ENCODE peak calls at places on chromosomes 5 and 9, in ten cellular contexts. E, O, N, Y, L, V, H, R, G and D are unnamed samples.

GRCh38 chr5:139481580-139482049 is 943 bp downstream of the STING1 start:
- DNase-seq in E (no peak), O (no peak), N (no peak), Y (peak; percentile 43), L (peak; percentile 40), V (no peak), H (peak; percentile 72), R (no peak), G (no peak), D (no peak)

GRCh38 chr9:91824591-91825339 is 125.3 kb downstream of the ROR2 start:
- DNase-seq in E (no peak), O (no peak), N (no peak), Y (no peak), L (peak; percentile 94), V (no peak), H (no peak), R (no peak), G (no peak), D (no peak)

GRCh38 chr5:172910828-172911627 is 48.2 kb upstream of the RPL26L1 start:
- DNase-seq in E (peak; percentile 85), O (peak; percentile 66), N (no peak), Y (peak; percentile 22), L (peak; percentile 87), V (peak; percentile 71), H (no peak), R (peak; percentile 56), G (no peak), D (peak; percentile 75)

GRCh38 chr9:2144619-2145018 is 129.5 kb downstream of the SMARCA2 start:
- DNase-seq in E (no peak), O (no peak), N (no peak), Y (no peak), L (no peak), V (no peak), H (no peak), R (no peak), G (no peak), D (no peak)

GRCh38 chr9:82903503-82903902 is 159.4 kb downstream of the RASEF start:
- DNase-seq in E (no peak), O (peak; percentile 4), N (no peak), Y (no peak), L (no peak), V (no peak), H (no peak), R (no peak), G (no peak), D (no peak)

GRCh38 chr9:89661956-89662717 is 57.3 kb downstream of the GADD45G start:
- DNase-seq in E (peak; percentile 97), O (peak; percentile 95), N (peak; percentile 99), Y (peak; percentile 65), L (peak; percentile 97), V (no peak), H (peak; percentile 59), R (no peak), G (no peak), D (peak; percentile 97)

GRCh38 chr9:113577525-113578261 is 114.2 kb downstream of the RGS3 start:
- DNase-seq in E (no peak), O (peak; percentile 67), N (no peak), Y (peak; percentile 26), L (peak; percentile 49), V (no peak), H (no peak), R (no peak), G (no peak), D (no peak)

GRCh38 chr9:73219985-73220626 is 68.4 kb downstream of the ANXA1 start:
- DNase-seq in E (no peak), O (peak; percentile 80), N (no peak), Y (no peak), L (peak; percentile 63), V (peak; percentile 9), H (peak; percentile 78), R (peak; percentile 16), G (no peak), D (no peak)

DNA sequence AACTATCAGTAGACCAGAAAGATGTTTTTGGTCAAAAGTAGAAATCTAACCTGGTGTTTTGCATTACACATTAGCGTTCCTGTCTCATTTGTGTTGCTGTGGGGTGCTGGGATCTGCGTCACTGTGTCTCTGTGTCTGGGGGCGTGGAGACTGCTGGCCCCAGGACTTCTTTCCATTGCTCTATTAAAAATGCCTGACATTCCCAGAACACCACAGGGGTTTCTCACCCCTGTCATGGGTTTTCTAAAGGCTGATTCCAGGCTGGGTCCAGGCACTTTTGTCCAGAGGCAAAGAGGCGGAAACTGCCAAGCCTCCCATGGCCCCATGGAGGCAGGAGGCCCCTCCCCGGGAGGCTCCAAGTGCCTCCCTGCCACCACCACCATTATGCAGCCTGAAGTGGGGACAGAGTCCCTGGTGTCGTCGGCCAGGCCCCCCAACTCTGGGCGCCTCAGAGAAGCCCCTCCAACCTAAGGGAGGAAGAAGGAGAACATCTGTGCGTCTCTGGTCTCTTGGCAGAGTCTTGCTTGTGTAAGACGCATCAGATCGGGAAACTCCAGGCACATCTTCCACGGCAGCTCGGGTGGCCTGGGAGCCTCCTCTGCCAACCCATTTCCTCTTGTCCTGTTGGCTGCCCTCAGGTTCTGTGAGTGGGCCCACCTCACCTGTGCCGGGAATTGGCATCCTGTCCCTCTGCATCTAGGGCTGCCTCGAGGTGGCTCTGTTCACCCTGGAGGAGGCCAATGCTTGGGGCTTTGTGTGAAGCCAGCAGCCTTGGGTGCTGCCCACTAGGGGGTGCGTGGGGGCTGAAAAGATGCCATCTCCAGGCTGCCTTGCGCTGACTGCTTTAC is 13.8 kb upstream of the PLEKHG4B start:
- DNase-seq in E (peak; percentile 47), O (peak; percentile 83), N (no peak), Y (peak; percentile 56), L (peak; percentile 13), V (no peak), H (no peak), R (peak; percentile 63), G (no peak), D (no peak)
- TF ChIP-seq CTCF in E (no peak), O (peak; percentile 35), N (no peak), Y (peak; percentile 71), L (peak; percentile 48), V (peak; percentile 68), H (peak; percentile 37), R (peak; percentile 38), G (no peak), D (no peak)

DNA sequence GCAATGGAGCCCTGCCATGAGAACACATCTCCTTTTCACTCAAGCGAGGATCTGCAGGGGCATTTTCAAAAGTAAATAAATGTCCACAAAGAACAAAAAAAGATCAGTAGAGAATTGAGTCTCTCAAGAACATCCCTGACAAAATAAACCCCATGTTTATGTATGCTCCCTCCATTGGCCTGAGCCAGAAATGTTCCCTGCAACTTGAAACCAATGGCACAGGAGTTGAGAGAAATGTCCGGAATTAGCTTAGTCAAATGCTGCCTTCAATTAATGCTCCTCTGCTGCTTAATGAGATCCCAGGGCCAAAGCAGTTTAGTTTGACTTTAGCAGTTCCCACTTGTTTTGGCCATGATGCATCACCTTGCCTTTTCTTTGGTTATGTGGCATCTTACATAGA is 238.3 kb downstream of the EBF1 start:
- DNase-seq in E (no peak), O (no peak), N (no peak), Y (no peak), L (no peak), V (no peak), H (no peak), R (no peak), G (no peak), D (no peak)
- TF ChIP-seq CTCF in E (no peak), O (no peak), N (no peak), Y (no peak), L (no peak), V (no peak), H (no peak), R (no peak), G (no peak), D (no peak)

GRCh38 chr5:150525163-150525562 is 17.2 kb downstream of the NDST1 start:
- DNase-seq in E (no peak), O (no peak), N (no peak), Y (no peak), L (no peak), V (no peak), H (no peak), R (no peak), G (no peak), D (no peak)

GRCh38 chr5:150521939-150522503 is 14.1 kb downstream of the NDST1 start:
- DNase-seq in E (no peak), O (no peak), N (no peak), Y (no peak), L (no peak), V (no peak), H (no peak), R (no peak), G (no peak), D (no peak)

GRCh38 chr5:150522504-150523464 is 14.9 kb downstream of the NDST1 start:
- DNase-seq in E (no peak), O (no peak), N (no peak), Y (no peak), L (no peak), V (no peak), H (no peak), R (no peak), G (no peak), D (no peak)

GRCh38 chr5:150525781-150526180 is 17.9 kb downstream of the NDST1 start:
- DNase-seq in E (no peak), O (no peak), N (no peak), Y (no peak), L (no peak), V (no peak), H (no peak), R (no peak), G (no peak), D (no peak)

DNA sequence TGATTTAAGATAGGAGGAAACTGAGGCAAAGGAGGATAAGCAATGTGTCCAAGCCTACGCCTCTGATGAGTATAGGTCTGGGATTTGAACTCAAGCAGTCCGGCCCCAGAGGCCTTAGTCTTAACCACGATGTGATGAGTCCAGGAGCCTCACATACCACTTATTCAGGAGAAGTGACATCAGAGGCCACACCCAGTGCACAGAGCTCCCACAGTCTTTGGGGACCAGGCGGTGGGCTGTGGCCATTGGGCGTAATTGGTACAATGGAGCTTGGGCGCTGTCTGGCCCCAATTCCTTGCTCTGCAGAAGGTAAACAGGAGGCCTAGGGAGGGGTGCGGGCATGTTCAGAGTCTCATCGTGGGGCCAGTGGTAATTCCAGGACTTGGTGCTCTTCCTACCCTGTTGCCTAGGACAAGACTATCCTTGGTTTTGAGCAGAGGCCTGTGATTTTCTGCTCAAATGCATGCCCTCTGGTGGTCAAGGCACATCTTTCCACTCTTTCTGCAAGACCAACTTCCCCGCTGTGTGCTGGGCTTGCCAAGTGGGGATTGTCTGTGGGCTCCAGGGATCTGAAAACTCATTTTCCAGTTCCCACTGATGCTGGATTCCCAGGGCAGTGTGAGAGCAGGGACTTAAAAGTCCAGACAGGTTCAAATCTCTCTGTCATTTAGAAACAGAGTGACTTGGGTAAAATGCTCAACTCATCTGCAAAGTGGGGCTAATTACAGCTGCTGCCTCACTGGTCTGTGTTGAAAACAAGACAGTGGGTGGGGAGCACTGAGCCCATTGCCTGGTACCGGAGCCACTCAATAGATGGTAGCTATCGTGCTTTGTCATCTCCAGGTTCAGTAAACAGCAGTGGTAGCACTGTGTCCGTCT is 15.8 kb downstream of the NDST1 start:
- DNase-seq in E (peak; percentile 63), O (peak; percentile 59), N (no peak), Y (peak; percentile 57), L (peak; percentile 85), V (no peak), H (no peak), R (peak; percentile 78), G (peak; percentile 30), D (no peak)
- TF ChIP-seq CTCF in E (peak; percentile 18), O (peak; percentile 71), N (no peak), Y (peak; percentile 71), L (peak; percentile 77), V (peak; percentile 63), H (peak; percentile 72), R (peak; percentile 55), G (peak; percentile 21), D (no peak)

DNA sequence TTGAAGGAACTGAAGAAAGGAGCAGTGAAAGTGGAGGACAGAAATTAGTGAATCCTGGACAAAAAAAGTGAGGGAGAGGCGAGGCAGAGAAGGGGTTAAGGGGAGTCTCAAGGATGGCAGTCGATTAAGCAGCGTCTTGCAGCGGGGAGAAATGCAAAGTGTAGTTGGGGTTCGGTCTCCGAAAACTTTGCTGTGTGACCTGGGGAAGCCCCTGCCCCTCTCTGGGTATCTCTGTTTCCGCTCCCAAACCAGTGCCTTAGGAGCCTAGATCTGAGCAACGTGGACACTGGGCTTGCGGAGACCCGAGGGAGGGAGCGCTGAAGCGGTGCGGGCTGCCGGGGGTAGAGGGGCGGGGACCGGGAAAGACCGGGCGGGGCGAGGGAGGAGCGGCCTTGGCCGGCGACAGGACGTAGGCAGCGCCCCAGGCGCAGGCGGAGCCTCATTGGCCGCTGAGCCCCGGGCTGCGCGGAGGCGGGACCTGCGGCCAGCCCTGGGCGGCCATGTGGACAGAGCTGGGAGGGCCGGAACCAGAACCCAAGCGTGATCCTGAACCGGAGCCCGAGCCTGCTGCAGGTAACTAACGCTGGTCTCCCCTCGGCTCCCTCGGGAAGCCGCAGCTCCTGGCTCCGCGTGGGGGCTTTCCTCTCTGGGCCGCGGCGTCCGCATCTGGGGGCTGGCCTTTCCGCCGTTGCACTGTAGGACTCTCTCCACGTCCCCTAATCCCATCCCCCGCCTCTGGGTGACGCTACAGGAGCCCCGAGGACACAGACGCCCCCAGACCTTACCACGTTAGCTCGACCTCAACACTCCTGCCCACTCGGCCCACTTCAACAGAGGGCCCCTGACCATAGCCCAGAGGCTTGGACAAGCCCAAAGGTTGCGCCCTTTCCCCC is at the start of gene ALDH1B1:
- DNase-seq in E (peak; percentile 93), O (peak; percentile 73), N (peak; percentile 87), Y (peak; percentile 99), L (peak; percentile 77), V (peak; percentile 91), H (peak; percentile 42), R (peak; percentile 94), G (peak; percentile 38), D (peak; percentile 54)
- TF ChIP-seq CTCF in E (no peak), O (no peak), N (no peak), Y (peak; percentile 45), L (no peak), V (peak; percentile 30), H (no peak), R (peak; percentile 37), G (no peak), D (no peak)